ENCODE peak calls at places on chromosomes 3 and 15, in nine cellular contexts. I is fibroblast of mammary gland, A is nephron progenitor cell, M is WTC11, H is AG04450, Q is AG09319, L is GM13977, U is MCF 10A, X is osteocyte. P is an unnamed sample.

GRCh38 chr3:99857278-99857677 is 39.6 kb downstream of the CMSS1 start:
- DNase-seq in I (no peak), A (no peak), M (no peak), H (no peak), Q (no peak), L (no peak), U (no peak), X (no peak), P (no peak)

GRCh38 chr15:37880009-37880834 is 54.2 kb upstream of the TMCO5A start:
- DNase-seq in I (peak), A (peak), M (no peak), H (peak), Q (peak), L (no peak), U (peak), X (no peak), P (peak)

GRCh38 chr3:171459130-171459941 is 869 bp downstream of the TNIK start:
- DNase-seq in I (peak), A (peak), M (peak), H (no peak), Q (no peak), L (no peak), U (peak), X (no peak), P (peak)

GRCh38 chr15:57555270-57555669 is 36.4 kb upstream of the MYZAP start:
- DNase-seq in I (no peak), A (no peak), M (no peak), H (no peak), Q (no peak), L (no peak), U (no peak), X (peak), P (no peak)

GRCh38 chr3:161222662-161223061 is 1.6 kb downstream of the NMD3 start:
- DNase-seq in I (peak), A (no peak), M (no peak), H (no peak), Q (no peak), L (no peak), U (peak), X (no peak), P (no peak)

GRCh38 chr15:96066852-96067490 is 263.5 kb upstream of the NR2F2 start:
- DNase-seq in I (no peak), A (no peak), M (no peak), H (no peak), Q (no peak), L (no peak), U (no peak), X (no peak), P (no peak)

GRCh38 chr3:168250415-168250861 is 154.7 kb upstream of the GOLIM4 start:
- DNase-seq in I (no peak), A (peak), M (no peak), H (no peak), Q (no peak), L (peak), U (no peak), X (no peak), P (no peak)

GRCh38 chr3:47016934-47017435 is 37.5 kb downstream of the NBEAL2 start:
- DNase-seq in I (peak), A (no peak), M (no peak), H (peak), Q (no peak), L (peak), U (peak), X (no peak), P (no peak)

GRCh38 chr15:38050529-38050928 is 116.1 kb downstream of the TMCO5A start:
- DNase-seq in I (peak), A (no peak), M (no peak), H (no peak), Q (no peak), L (no peak), U (peak), X (no peak), P (no peak)

GRCh38 chr3:43132883-43133743 is 27.2 kb upstream of the POMGNT2 start:
- DNase-seq in I (peak), A (no peak), M (no peak), H (no peak), Q (no peak), L (no peak), U (no peak), X (peak), P (no peak)

GRCh38 chr3:33787328-33788009 is 11.0 kb upstream of the PDCD6IP start:
- DNase-seq in I (peak), A (peak), M (peak), H (peak), Q (peak), L (peak), U (peak), X (no peak), P (peak)

GRCh38 chr3:171653701-171654100 is 156.6 kb downstream of the PLD1 start:
- DNase-seq in I (no peak), A (no peak), M (no peak), H (no peak), Q (no peak), L (no peak), U (no peak), X (no peak), P (no peak)

GRCh38 chr3:182364723-182365650 is 428.3 kb upstream of the ATP11B start:
- DNase-seq in I (no peak), A (no peak), M (no peak), H (no peak), Q (no peak), L (no peak), U (peak), X (no peak), P (no peak)

GRCh38 chr3:55282994-55283393 is 204.1 kb downstream of the WNT5A start:
- DNase-seq in I (no peak), A (peak), M (peak), H (no peak), Q (no peak), L (no peak), U (no peak), X (no peak), P (peak)

GRCh38 chr3:197507081-197507480 is 48.7 kb downstream of the BDH1 start:
- DNase-seq in I (no peak), A (no peak), M (no peak), H (no peak), Q (no peak), L (peak), U (no peak), X (no peak), P (no peak)

GRCh38 chr3:42730294-42730693 is 27.7 kb upstream of the HHATL start:
- DNase-seq in I (no peak), A (no peak), M (no peak), H (no peak), Q (no peak), L (no peak), U (no peak), X (peak), P (no peak)

GRCh38 chr3:126682046-126682445 is 22.0 kb upstream of the CHCHD6 start:
- DNase-seq in I (no peak), A (no peak), M (no peak), H (no peak), Q (no peak), L (no peak), U (no peak), X (no peak), P (no peak)

GRCh38 chr15:53982876-53983275 is 4.6 kb downstream of the UNC13C start:
- DNase-seq in I (no peak), A (no peak), M (no peak), H (no peak), Q (no peak), L (no peak), U (no peak), X (no peak), P (no peak)

GRCh38 chr3:177831361-177831760 is 634.1 kb upstream of the TBL1XR1 start:
- DNase-seq in I (no peak), A (no peak), M (no peak), H (no peak), Q (no peak), L (no peak), U (peak), X (no peak), P (no peak)

GRCh38 chr3:87311309-87311708 is 34.9 kb upstream of the POU1F1 start:
- DNase-seq in I (peak), A (no peak), M (no peak), H (no peak), Q (no peak), L (no peak), U (no peak), X (no peak), P (no peak)

GRCh38 chr15:73704869-73705645 is 20.9 kb downstream of the CD276 start:
- DNase-seq in I (peak), A (peak), M (peak), H (no peak), Q (no peak), L (peak), U (peak), X (no peak), P (peak)

DNA sequence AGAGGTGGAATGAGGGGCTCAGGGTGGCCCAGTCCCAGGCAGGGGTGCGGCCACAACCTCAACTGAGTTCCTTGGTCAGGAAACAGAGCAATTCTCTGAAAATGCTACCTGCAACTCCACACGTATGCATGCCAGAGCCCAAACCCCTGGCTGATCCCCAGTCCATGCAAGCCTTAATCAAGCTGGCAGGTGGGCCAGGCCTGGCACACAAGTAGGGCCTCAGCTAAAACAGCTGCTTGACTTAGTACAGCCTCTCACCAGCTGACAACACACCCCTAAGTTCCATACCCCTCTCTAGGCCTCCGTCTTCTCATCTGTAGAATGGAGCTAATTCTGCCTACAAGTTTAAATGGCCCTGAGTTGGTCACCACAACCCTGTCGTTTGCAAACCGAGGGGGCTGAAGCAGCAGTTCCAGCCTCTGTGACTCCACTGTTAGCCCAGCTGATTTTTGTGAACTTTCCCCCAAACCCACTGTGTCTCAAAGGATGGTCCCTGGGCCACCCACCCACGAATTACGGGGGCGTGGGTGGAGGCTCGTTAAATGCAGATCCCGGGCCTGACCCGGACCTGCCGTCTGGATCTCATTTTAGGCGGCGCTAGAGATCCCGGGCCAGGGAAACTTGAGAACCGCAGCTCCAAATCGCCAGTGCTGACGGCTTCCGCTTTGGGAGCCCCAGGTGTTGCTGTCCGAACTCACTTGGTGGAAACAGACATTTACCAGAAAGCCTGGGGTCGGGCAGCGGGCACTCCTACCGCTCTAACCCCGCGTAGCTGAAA is 927 bp downstream of the CHDH start:
- DNase-seq in I (peak), A (no peak), M (peak), H (no peak), Q (peak), L (peak), U (peak), X (no peak), P (no peak)
- TF ChIP-seq CTCF in I (peak), A (no peak), M (no peak), H (peak), Q (peak), L (peak), U (no peak), X (peak), P (peak)

GRCh38 chr15:42511010-42511396 is 15.6 kb downstream of the SNAP23 start:
- DNase-seq in I (peak), A (no peak), M (no peak), H (no peak), Q (no peak), L (no peak), U (peak), X (no peak), P (no peak)

GRCh38 chr15:42510258-42511009 is 15.0 kb downstream of the SNAP23 start:
- DNase-seq in I (peak), A (no peak), M (no peak), H (no peak), Q (no peak), L (no peak), U (no peak), X (no peak), P (no peak)

GRCh38 chr15:42504631-42505030 is 9.2 kb downstream of the SNAP23 start:
- DNase-seq in I (no peak), A (no peak), M (no peak), H (no peak), Q (no peak), L (no peak), U (no peak), X (no peak), P (no peak)

GRCh38 chr15:42508263-42508690 is 12.8 kb downstream of the SNAP23 start:
- DNase-seq in I (peak), A (no peak), M (no peak), H (no peak), Q (no peak), L (no peak), U (no peak), X (no peak), P (no peak)

GRCh38 chr15:42507514-42507913 is 12.1 kb downstream of the SNAP23 start:
- DNase-seq in I (no peak), A (no peak), M (no peak), H (no peak), Q (no peak), L (no peak), U (no peak), X (no peak), P (no peak)
- TF ChIP-seq CTCF in I (no peak), A (no peak), M (no peak), H (no peak), Q (no peak), L (no peak), U (no peak), X (no peak), P (no peak)

GRCh38 chr15:86044981-86045380 is 34.7 kb upstream of the AGBL1 start:
- DNase-seq in I (no peak), A (no peak), M (no peak), H (no peak), Q (no peak), L (no peak), U (no peak), X (no peak), P (no peak)
- TF ChIP-seq CTCF in I (no peak), A (no peak), M (no peak), H (no peak), Q (no peak), L (no peak), U (no peak), X (no peak), P (no peak)

GRCh38 chr3:122975163-122975923 is 52.2 kb downstream of the SEMA5B start:
- DNase-seq in I (peak), A (peak), M (peak), H (no peak), Q (no peak), L (no peak), U (no peak), X (no peak), P (no peak)
- TF ChIP-seq CTCF in I (no peak), A (no peak), M (no peak), H (no peak), Q (no peak), L (no peak), U (no peak), X (no peak), P (no peak)

GRCh38 chr3:27719306-27720003 is 2.7 kb downstream of the EOMES start:
- DNase-seq in I (no peak), A (no peak), M (no peak), H (no peak), Q (no peak), L (no peak), U (no peak), X (no peak), P (no peak)
- TF ChIP-seq CTCF in I (no peak), A (no peak), M (no peak), H (no peak), Q (no peak), L (no peak), U (no peak), X (no peak), P (no peak)

DNA sequence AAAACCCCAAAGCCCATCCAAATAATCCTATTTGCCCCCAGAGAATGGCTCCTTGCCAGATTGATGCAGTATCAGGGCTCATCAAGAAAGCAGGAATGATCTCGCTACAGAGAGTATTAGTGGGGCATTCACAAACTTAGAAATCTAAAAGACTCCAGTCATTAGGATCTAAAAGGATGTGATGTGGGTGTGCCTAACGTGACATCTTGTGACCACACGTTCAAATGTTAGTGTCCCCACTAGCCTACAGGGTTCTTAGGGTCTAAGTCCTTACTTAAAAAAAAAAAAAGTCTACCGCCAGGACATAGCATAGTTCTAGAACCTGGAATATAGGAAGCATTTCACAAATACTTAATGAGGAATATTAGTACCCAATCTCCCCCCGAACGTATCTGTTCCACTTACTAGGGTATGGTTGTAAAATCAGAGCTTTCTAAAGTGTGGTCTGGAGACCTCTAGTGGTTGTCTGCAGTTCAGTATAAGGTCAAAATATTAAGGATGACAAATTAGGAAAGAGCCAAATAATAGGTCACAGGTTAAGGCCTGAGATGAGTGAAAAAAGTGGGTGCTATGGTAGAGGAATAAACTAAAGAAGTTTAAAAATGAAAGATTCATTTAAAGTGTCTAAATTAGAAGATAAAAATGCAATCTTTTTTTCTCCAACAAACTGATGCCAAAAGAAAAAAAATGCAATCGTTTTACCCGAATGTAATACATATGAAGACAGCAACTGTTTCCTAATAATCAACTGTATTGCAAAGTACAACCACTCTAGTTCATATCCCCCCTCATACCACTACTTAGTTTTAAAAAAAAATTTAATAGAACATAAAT is 4.2 kb upstream of the CHRM5 start:
- DNase-seq in I (peak), A (no peak), M (no peak), H (no peak), Q (peak), L (peak), U (peak), X (no peak), P (no peak)
- TF ChIP-seq CTCF in I (peak), A (peak), M (no peak), H (peak), Q (peak), L (peak), U (peak), X (peak), P (peak)

GRCh38 chr3:13619661-13620230 is 70.8 kb downstream of the FBLN2 start:
- DNase-seq in I (no peak), A (no peak), M (no peak), H (no peak), Q (no peak), L (no peak), U (no peak), X (no peak), P (no peak)
- TF ChIP-seq CTCF in I (no peak), A (no peak), M (no peak), H (no peak), Q (no peak), L (no peak), U (no peak), X (no peak), P (no peak)

GRCh38 chr3:119815716-119816115 is 33.8 kb downstream of the NR1I2 start:
- DNase-seq in I (no peak), A (no peak), M (no peak), H (no peak), Q (no peak), L (no peak), U (no peak), X (no peak), P (no peak)

GRCh38 chr3:119810018-119810435 is 28.1 kb downstream of the NR1I2 start:
- DNase-seq in I (peak), A (no peak), M (peak), H (no peak), Q (no peak), L (peak), U (no peak), X (no peak), P (no peak)

GRCh38 chr3:119809249-119810017 is 27.5 kb downstream of the NR1I2 start:
- DNase-seq in I (no peak), A (no peak), M (peak), H (no peak), Q (no peak), L (peak), U (no peak), X (no peak), P (no peak)

GRCh38 chr3:119808843-119809242 is 26.9 kb downstream of the NR1I2 start:
- DNase-seq in I (no peak), A (no peak), M (no peak), H (no peak), Q (no peak), L (no peak), U (no peak), X (no peak), P (no peak)

DNA sequence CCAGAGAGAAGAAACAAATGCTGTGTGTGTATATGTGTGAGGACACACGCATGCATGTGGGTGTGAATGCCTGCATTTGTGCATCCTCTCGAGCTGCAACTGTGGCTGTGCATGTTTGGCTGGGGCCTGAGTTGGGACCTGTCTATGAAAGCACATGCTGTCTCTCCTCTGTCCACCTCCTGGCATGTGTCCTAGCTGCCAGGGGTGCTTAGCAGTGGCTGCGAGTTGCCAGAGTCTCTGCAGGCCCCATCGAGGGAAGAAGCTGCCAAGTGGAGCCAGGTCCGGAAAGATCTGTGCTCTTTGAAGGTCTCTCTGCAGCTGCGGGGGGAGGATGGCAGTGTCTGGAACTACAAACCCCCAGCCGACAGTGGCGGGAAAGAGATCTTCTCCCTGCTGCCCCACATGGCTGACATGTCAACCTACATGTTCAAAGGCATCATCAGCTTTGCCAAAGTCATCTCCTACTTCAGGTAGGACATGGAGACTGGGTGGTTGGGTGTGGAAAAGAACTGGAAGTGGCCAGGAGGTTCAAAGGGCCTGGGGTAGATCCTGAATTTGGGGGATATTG is 30.7 kb downstream of the NR1I2 start:
- DNase-seq in I (no peak), A (no peak), M (no peak), H (no peak), Q (no peak), L (no peak), U (no peak), X (no peak), P (no peak)
- TF ChIP-seq CTCF in I (no peak), A (no peak), M (no peak), H (no peak), Q (no peak), L (no peak), U (no peak), X (no peak), P (no peak)

GRCh38 chr3:61796088-61796680 is 234.8 kb downstream of the PTPRG start:
- DNase-seq in I (no peak), A (no peak), M (no peak), H (no peak), Q (no peak), L (no peak), U (no peak), X (no peak), P (no peak)
- TF ChIP-seq CTCF in I (no peak), A (no peak), M (no peak), H (no peak), Q (no peak), L (no peak), U (no peak), X (no peak), P (no peak)

P was measured in neural crest cell.